ENCODE peak calls at places on chromosome 22, in four cellular contexts. O is kidney glomerular epithelial cell; B is stimulated activated CD4-positive, alpha-beta T cell treated with anti-CD3 and anti-CD28 coated beads, Interleukin-2, amount 100 ng/mL, for 48 hours; M is neural crest cell. Y is an unnamed sample.

GRCh38 chr22:47129902-47130301 is 367.5 kb downstream of the TBC1D22A start:
- DNase-seq in O (no peak), B (no peak), M (no peak), Y (no peak)

GRCh38 chr22:45334068-45334467 is 24.3 kb downstream of the FAM118A start:
- DNase-seq in M (no peak), B (no peak), O (no peak), Y (no peak)

GRCh38 chr22:31106001-31106571 is 1.3 kb downstream of the SELENOM start:
- DNase-seq in B (no peak), M (no peak), O (no peak), Y (no peak)

GRCh38 chr22:36341640-36342041 is 46.1 kb downstream of the MYH9 start:
- DNase-seq in M (no peak), B (no peak), O (no peak), Y (no peak)

GRCh38 chr22:42743501-42743991 is 22.9 kb upstream of the A4GALT start:
- DNase-seq in B (no peak), O (no peak), M (no peak), Y (no peak)

GRCh38 chr22:30007361-30007760 is 72.9 kb upstream of the HORMAD2 start:
- DNase-seq in O (no peak), M (no peak), B (no peak), Y (no peak)

GRCh38 chr22:29093501-29093921 is 20.7 kb downstream of the KREMEN1 start:
- DNase-seq in M (no peak), B (no peak), O (peak), Y (no peak)

GRCh38 chr22:17924735-17925727 is 99.3 kb downstream of the MICAL3 start:
- DNase-seq in O (peak), M (no peak), B (no peak), Y (no peak)

GRCh38 chr22:42335839-42336378 is 65.5 kb upstream of the TCF20 start:
- DNase-seq in M (no peak), B (no peak), O (no peak), Y (no peak)

GRCh38 chr22:42901790-42902508 is 44.9 kb upstream of the ARFGAP3 start:
- DNase-seq in M (no peak), O (no peak), B (no peak), Y (no peak)

GRCh38 chr22:17921871-17922821 is 102.2 kb downstream of the MICAL3 start:
- DNase-seq in O (peak), M (no peak), B (no peak), Y (no peak)

GRCh38 chr22:42856179-42856864 is 751 bp downstream of the ARFGAP3 start:
- DNase-seq in M (no peak), O (no peak), B (peak), Y (peak)

GRCh38 chr22:17486719-17487118 is 76.6 kb upstream of the SLC25A18 start:
- DNase-seq in M (no peak), O (no peak), B (no peak), Y (no peak)